ENCODE peak calls at places on chromosomes 16 and 17, in four cellular contexts. Y is AML-193; C is activated naive CD8-positive, alpha-beta T cell treated with anti-CD3 and anti-CD28 coated beads, Interleukin-2, amount 50 U/mL, for 16 hours; T is Karpas-422. A is an unnamed sample.

GRCh38 chr16:19307587-19308241 is 22.2 kb downstream of the CLEC19A start:
- DNase-seq in Y (no peak), C (no peak), T (peak), A (no peak)

GRCh38 chr17:42163113-42163512 is 8.3 kb upstream of the RAB5C start:
- DNase-seq in Y (no peak), C (no peak), T (peak), A (no peak)

GRCh38 chr17:46191332-46192210 is 1.7 kb downstream of the KANSL1 start:
- DNase-seq in Y (peak), C (no peak), T (peak), A (no peak)

GRCh38 chr16:86231321-86231995 is 278.9 kb upstream of the FOXF1 start:
- DNase-seq in Y (no peak), C (no peak), T (no peak), A (no peak)

GRCh38 chr16:84303023-84303422 is 8.3 kb downstream of the WFDC1 start:
- DNase-seq in Y (no peak), C (no peak), T (peak), A (no peak)

GRCh38 chr17:7223375-7223774 is 3.6 kb downstream of the ACADVL start:
- DNase-seq in Y (no peak), C (no peak), T (no peak), A (no peak)

GRCh38 chr16:30528799-30529457 is 2.6 kb upstream of the ZNF768 start:
- DNase-seq in Y (no peak), C (no peak), T (peak), A (no peak)

GRCh38 chr16:49165025-49165424 is 116.6 kb downstream of the CBLN1 start:
- DNase-seq in Y (no peak), C (no peak), T (no peak), A (no peak)

GRCh38 chr17:349666-350065 is 2.9 kb downstream of the RPH3AL start:
- DNase-seq in Y (no peak), C (no peak), T (no peak), A (no peak)

GRCh38 chr16:57017251-57017650 is 27.9 kb downstream of the NLRC5 start:
- DNase-seq in Y (no peak), C (no peak), T (no peak), A (no peak)

GRCh38 chr16:50591800-50592771 is 43.9 kb downstream of the NKD1 start:
- DNase-seq in Y (no peak), C (no peak), T (no peak), A (no peak)

GRCh38 chr17:2710075-2710803 is 1.3 kb downstream of the CLUH start:
- DNase-seq in Y (no peak), C (no peak), T (peak), A (no peak)

GRCh38 chr17:78899361-78900260 is 3.4 kb downstream of the CEP295NL start:
- DNase-seq in Y (no peak), C (no peak), T (no peak), A (no peak)

GRCh38 chr17:44909681-44910144 is 5.6 kb downstream of the GFAP start:
- DNase-seq in Y (no peak), C (no peak), T (no peak), A (no peak)

GRCh38 chr17:57286372-57287105 is 30.2 kb downstream of the MSI2 start:
- DNase-seq in Y (no peak), C (no peak), T (no peak), A (no peak)

GRCh38 chr17:75645889-75646625 is 12.8 kb downstream of the SMIM5 start:
- DNase-seq in Y (no peak), C (no peak), T (no peak), A (peak)

GRCh38 chr16:22417019-22417418 is 42.6 kb upstream of the CDR2 start:
- DNase-seq in Y (no peak), C (no peak), T (peak), A (no peak)

GRCh38 chr17:16639438-16639837 is 14.2 kb downstream of the ZNF624 start:
- DNase-seq in Y (no peak), C (no peak), T (no peak), A (no peak)

GRCh38 chr16:88306860-88307545 is 75.8 kb upstream of the ZNF469 start:
- DNase-seq in Y (no peak), C (no peak), T (no peak), A (no peak)

GRCh38 chr16:1961651-1962067 is 2.3 kb downstream of the NDUFB10 start:
- DNase-seq in Y (no peak), C (no peak), T (peak), A (no peak)

GRCh38 chr16:88810166-88810867 is 1.4 kb downstream of the APRT start:
- DNase-seq in Y (peak), C (no peak), T (peak), A (no peak)

GRCh38 chr17:20275653-20276052 is 191.7 kb downstream of the LGALS9B start:
- DNase-seq in Y (no peak), C (no peak), T (no peak), A (no peak)

GRCh38 chr17:14203392-14203791 is 33.3 kb downstream of the CDRT15 start:
- DNase-seq in Y (no peak), C (no peak), T (peak), A (no peak)